ENCODE peak calls at places on chromosome 16, in four cellular contexts. Q, K, P and B are unnamed samples.

GRCh38 chr16:677306-678190 is 2.1 kb downstream of the RHBDL1 start:
- DNase-seq in Q (no peak), K (no peak), P (no peak), B (no peak)

GRCh38 chr16:86680137-86680536 is 101.8 kb downstream of the FOXL1 start:
- DNase-seq in Q (no peak), K (no peak), P (peak; percentile 86), B (peak; percentile 59)

GRCh38 chr16:81547194-81547918 is 102.7 kb downstream of the CMIP start:
- DNase-seq in Q (no peak), K (no peak), P (no peak), B (no peak)

GRCh38 chr16:88504489-88505404 is 51.7 kb downstream of the ZFPM1 start:
- DNase-seq in Q (no peak), K (no peak), P (no peak), B (no peak)

GRCh38 chr16:54281535-54282201 is 4.9 kb downstream of the IRX3 start:
- DNase-seq in Q (no peak), K (peak; percentile 43), P (no peak), B (no peak)

GRCh38 chr16:56874800-56875199 is 9.8 kb downstream of the SLC12A3 start:
- DNase-seq in Q (peak; percentile 57), K (peak; percentile 35), P (no peak), B (peak; percentile 47)

GRCh38 chr16:29820271-29820701 is at the start of gene MVP:
- DNase-seq in Q (peak; percentile 75), K (no peak), P (no peak), B (peak; percentile 74)

GRCh38 chr16:62977876-62978275 is 941.6 kb upstream of the CDH8 start:
- DNase-seq in Q (no peak), K (no peak), P (no peak), B (no peak)

GRCh38 chr16:87540072-87540976 is 47.5 kb upstream of the ZCCHC14 start:
- DNase-seq in Q (no peak), K (no peak), P (no peak), B (peak; percentile 34)

GRCh38 chr16:81493755-81494433 is 49.3 kb downstream of the CMIP start:
- DNase-seq in Q (no peak), K (no peak), P (peak; percentile 28), B (peak; percentile 72)

GRCh38 chr16:87747626-87748025 is 18.2 kb downstream of the KLHDC4 start:
- DNase-seq in Q (no peak), K (no peak), P (no peak), B (no peak)

GRCh38 chr16:87297918-87298631 is 19.1 kb downstream of the C16orf95 start:
- DNase-seq in Q (no peak), K (peak; percentile 80), P (no peak), B (peak; percentile 50)

GRCh38 chr16:12390644-12391043 is 413.0 kb downstream of the CPPED1 start:
- DNase-seq in Q (no peak), K (no peak), P (no peak), B (peak; percentile 5)

GRCh38 chr16:78667675-78668074 is 568.2 kb downstream of the WWOX start:
- DNase-seq in Q (no peak), K (no peak), P (no peak), B (no peak)

GRCh38 chr16:58020628-58021521 is 4.7 kb upstream of the MMP15 start:
- DNase-seq in Q (peak; percentile 80), K (peak; percentile 64), P (no peak), B (peak; percentile 73)

GRCh38 chr16:65111306-65111705 is 10.6 kb downstream of the CDH11 start:
- DNase-seq in Q (no peak), K (no peak), P (no peak), B (no peak)

GRCh38 chr16:88782454-88783390 is 2.3 kb downstream of the PIEZO1 start:
- DNase-seq in Q (peak; percentile 42), K (no peak), P (no peak), B (peak; percentile 39)

GRCh38 chr16:84618428-84619102 is 687 bp upstream of the COTL1 start:
- DNase-seq in Q (peak; percentile 59), K (no peak), P (peak; percentile 85), B (peak; percentile 96)

GRCh38 chr16:28120754-28121153 is 57.2 kb upstream of the GSG1L start:
- DNase-seq in Q (no peak), K (no peak), P (no peak), B (no peak)

GRCh38 chr16:88638323-88639230 is at the start of gene IL17C:
- DNase-seq in Q (no peak), K (no peak), P (no peak), B (no peak)

GRCh38 chr16:63623551-63624039 is 1498.3 kb downstream of the CDH11 start:
- DNase-seq in Q (no peak), K (no peak), P (no peak), B (no peak)

GRCh38 chr16:52069866-52070265 is 477.1 kb downstream of the TOX3 start:
- DNase-seq in Q (no peak), K (peak; percentile 32), P (no peak), B (peak; percentile 12)

GRCh38 chr16:57306676-57307341 is 22.3 kb upstream of the PLLP start:
- DNase-seq in Q (no peak), K (no peak), P (no peak), B (no peak)

GRCh38 chr16:31005350-31006085 is 4.9 kb downstream of the STX1B start:
- DNase-seq in Q (no peak), K (no peak), P (no peak), B (no peak)

GRCh38 chr16:27355610-27356009 is 41.8 kb downstream of the IL4R start:
- DNase-seq in Q (no peak), K (no peak), P (no peak), B (peak; percentile 76)

GRCh38 chr16:55955845-55956244 is 80.7 kb upstream of the CES5A start:
- DNase-seq in Q (peak; percentile 35), K (no peak), P (no peak), B (no peak)

GRCh38 chr16:81094771-81095251 is 1.4 kb downstream of the GCSH start:
- DNase-seq in Q (peak; percentile 38), K (no peak), P (no peak), B (peak; percentile 56)

GRCh38 chr16:85006639-85007038 is 4.7 kb downstream of the ZDHHC7 start:
- DNase-seq in Q (no peak), K (no peak), P (no peak), B (no peak)

GRCh38 chr16:69309316-69309715 is 1.8 kb upstream of the VPS4A start:
- DNase-seq in Q (peak; percentile 45), K (no peak), P (no peak), B (no peak)

GRCh38 chr16:30090607-30091332 is 954 bp downstream of the TBX6 start:
- DNase-seq in Q (no peak), K (no peak), P (no peak), B (no peak)

GRCh38 chr16:11597268-11597690 is 10.6 kb upstream of the LITAF start:
- DNase-seq in Q (peak; percentile 32), K (no peak), P (no peak), B (peak; percentile 41)

GRCh38 chr16:84324439-84325262 is 30.0 kb downstream of the WFDC1 start:
- DNase-seq in Q (no peak), K (no peak), P (no peak), B (no peak)

GRCh38 chr16:3349175-3349574 is 6.5 kb upstream of the OR2C1 start:
- DNase-seq in Q (no peak), K (peak; percentile 16), P (no peak), B (no peak)

GRCh38 chr16:79415983-79416641 is 184.4 kb downstream of the MAF start:
- DNase-seq in Q (no peak), K (no peak), P (no peak), B (no peak)

GRCh38 chr16:65200857-65201256 is 79.0 kb upstream of the CDH11 start:
- DNase-seq in Q (no peak), K (no peak), P (no peak), B (peak; percentile 80)

GRCh38 chr16:70592106-70592571 is 54.2 kb upstream of the IL34 start:
- DNase-seq in Q (no peak), K (no peak), P (no peak), B (no peak)

DNA sequence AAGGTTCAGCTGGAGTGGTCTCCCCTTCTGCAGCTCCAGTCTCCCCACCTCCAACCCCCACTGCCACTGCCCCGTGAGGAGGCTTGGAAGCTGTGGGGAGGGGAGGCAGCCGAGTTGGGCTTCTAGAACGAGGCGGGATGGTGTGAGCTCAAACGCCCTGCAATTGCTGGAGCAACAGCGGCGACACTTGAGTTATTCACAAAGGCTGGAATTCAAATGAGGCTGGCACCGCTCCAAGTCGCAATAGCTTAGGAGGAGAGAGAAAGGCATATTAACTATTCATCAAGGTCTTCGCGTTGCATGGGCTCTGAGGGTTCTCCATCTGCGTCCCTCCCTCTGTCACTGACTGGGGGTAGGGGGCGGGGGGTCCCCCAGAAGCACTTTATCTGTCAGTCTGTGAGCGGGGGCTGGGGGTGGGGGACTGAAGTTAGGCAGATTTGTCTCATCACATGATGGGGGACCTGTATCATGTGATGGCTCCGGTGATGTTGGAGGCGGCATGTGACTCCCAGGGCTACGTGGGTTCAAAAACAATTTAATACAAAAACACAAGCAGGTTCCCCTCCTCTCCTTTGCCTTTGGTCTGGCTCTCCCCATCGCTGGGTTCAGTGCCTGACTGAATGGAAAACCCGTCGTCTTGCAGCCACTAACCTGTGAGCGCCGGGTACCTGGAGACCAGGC is 70.5 kb downstream of the RBBP6 start:
- DNase-seq in Q (peak; percentile 67), K (peak; percentile 83), P (no peak), B (peak; percentile 74)
- H3K4me3 ChIP-seq in Q (peak overlapping the region; percentile 28), K (peak overlapping the region; percentile 28), P (peak overlapping the region; percentile 32), B (peak overlapping the region; percentile 55)

GRCh38 chr16:48386559-48387312 is 1.5 kb upstream of the SIAH1 start:
- DNase-seq in Q (peak; percentile 47), K (no peak), P (no peak), B (peak; percentile 70)
- H3K4me3 ChIP-seq in Q (no peak overlapping the region), K (no peak overlapping the region), P (no peak overlapping the region), B (no peak overlapping the region)

GRCh38 chr16:73000907-73001521 is 46.9 kb downstream of the ZFHX3 start:
- DNase-seq in Q (no peak), K (no peak), P (no peak), B (no peak)
- H3K4me3 ChIP-seq in Q (no peak overlapping the region), K (no peak overlapping the region), P (no peak overlapping the region), B (no peak overlapping the region)

GRCh38 chr16:47480410-47480809 is 19.3 kb downstream of the PHKB start:
- DNase-seq in Q (no peak), K (no peak), P (no peak), B (no peak)
- H3K4me3 ChIP-seq in Q (no peak overlapping the region), K (no peak overlapping the region), P (no peak overlapping the region), B (no peak overlapping the region)